ENCODE peak calls at places on chromosomes 16 and 17, in nine cellular contexts. One of them, this sample, is unnamed.
A peak's percentile ranks its signal among the peaks of the same experiment; 100 is the strongest.

GRCh38 chr17:72972263-72972951 is 120.1 kb downstream of the SLC39A11 start:
- DNase-seq in T-helper 1 cell: no peak
- DNase-seq in activated T-helper 9 cell treated with anti-CD3 and anti-CD28 coated beads, Interleukin-2, amount 50 U/mL, for 16 hours: no peak
- DNase-seq in RWPE1: no peak
- DNase-seq in fibroblast of the conjunctiva: no peak
- DNase-seq in midbrain: no peak
- DNase-seq in stimulated activated CD8-positive, alpha-beta memory T cell treated with anti-CD3 and anti-CD28 coated beads, Interleukin-7, amount 100 ng/mL, for 1 hour: no peak
- DNase-seq in SW480: no peak
- DNase-seq in HT-29: peak; percentile 59
- DNase-seq in this sample: no peak

GRCh38 chr17:35540589-35541404 is 3.3 kb upstream of the SLFN12L start:
- DNase-seq in T-helper 1 cell: no peak
- DNase-seq in activated T-helper 9 cell treated with anti-CD3 and anti-CD28 coated beads, Interleukin-2, amount 50 U/mL, for 16 hours: peak; percentile 19
- DNase-seq in RWPE1: peak; percentile 54
- DNase-seq in fibroblast of the conjunctiva: no peak
- DNase-seq in midbrain: no peak
- DNase-seq in stimulated activated CD8-positive, alpha-beta memory T cell treated with anti-CD3 and anti-CD28 coated beads, Interleukin-7, amount 100 ng/mL, for 1 hour: no peak
- DNase-seq in SW480: peak; percentile 78
- DNase-seq in HT-29: peak; percentile 38
- DNase-seq in this sample: no peak

GRCh38 chr16:9499921-9500593 is 408.6 kb downstream of the HAPSTR1 start:
- DNase-seq in T-helper 1 cell: no peak
- DNase-seq in activated T-helper 9 cell treated with anti-CD3 and anti-CD28 coated beads, Interleukin-2, amount 50 U/mL, for 16 hours: no peak
- DNase-seq in RWPE1: no peak
- DNase-seq in fibroblast of the conjunctiva: no peak
- DNase-seq in midbrain: no peak
- DNase-seq in stimulated activated CD8-positive, alpha-beta memory T cell treated with anti-CD3 and anti-CD28 coated beads, Interleukin-7, amount 100 ng/mL, for 1 hour: no peak
- DNase-seq in SW480: no peak
- DNase-seq in HT-29: no peak
- DNase-seq in this sample: no peak

GRCh38 chr17:9725575-9725974 is 65.8 kb downstream of the DHRS7C start:
- DNase-seq in T-helper 1 cell: no peak
- DNase-seq in activated T-helper 9 cell treated with anti-CD3 and anti-CD28 coated beads, Interleukin-2, amount 50 U/mL, for 16 hours: no peak
- DNase-seq in RWPE1: no peak
- DNase-seq in fibroblast of the conjunctiva: no peak
- DNase-seq in midbrain: peak; percentile 50
- DNase-seq in stimulated activated CD8-positive, alpha-beta memory T cell treated with anti-CD3 and anti-CD28 coated beads, Interleukin-7, amount 100 ng/mL, for 1 hour: no peak
- DNase-seq in SW480: no peak
- DNase-seq in HT-29: no peak
- DNase-seq in this sample: no peak

GRCh38 chr16:84833542-84834402 is 14.0 kb downstream of the CRISPLD2 start:
- DNase-seq in T-helper 1 cell: no peak
- DNase-seq in activated T-helper 9 cell treated with anti-CD3 and anti-CD28 coated beads, Interleukin-2, amount 50 U/mL, for 16 hours: no peak
- DNase-seq in RWPE1: no peak
- DNase-seq in fibroblast of the conjunctiva: no peak
- DNase-seq in midbrain: no peak
- DNase-seq in stimulated activated CD8-positive, alpha-beta memory T cell treated with anti-CD3 and anti-CD28 coated beads, Interleukin-7, amount 100 ng/mL, for 1 hour: no peak
- DNase-seq in SW480: no peak
- DNase-seq in HT-29: no peak
- DNase-seq in this sample: no peak

GRCh38 chr17:67385122-67385988 is 8.3 kb downstream of the PITPNC1 start:
- DNase-seq in T-helper 1 cell: no peak
- DNase-seq in activated T-helper 9 cell treated with anti-CD3 and anti-CD28 coated beads, Interleukin-2, amount 50 U/mL, for 16 hours: no peak
- DNase-seq in RWPE1: no peak
- DNase-seq in fibroblast of the conjunctiva: no peak
- DNase-seq in midbrain: no peak
- DNase-seq in stimulated activated CD8-positive, alpha-beta memory T cell treated with anti-CD3 and anti-CD28 coated beads, Interleukin-7, amount 100 ng/mL, for 1 hour: no peak
- DNase-seq in SW480: no peak
- DNase-seq in HT-29: no peak
- DNase-seq in this sample: no peak

GRCh38 chr17:66715745-66716156 is 119.2 kb upstream of the CACNG5 start:
- DNase-seq in T-helper 1 cell: no peak
- DNase-seq in activated T-helper 9 cell treated with anti-CD3 and anti-CD28 coated beads, Interleukin-2, amount 50 U/mL, for 16 hours: no peak
- DNase-seq in RWPE1: peak; percentile 74
- DNase-seq in fibroblast of the conjunctiva: peak; percentile 60
- DNase-seq in midbrain: peak; percentile 80
- DNase-seq in stimulated activated CD8-positive, alpha-beta memory T cell treated with anti-CD3 and anti-CD28 coated beads, Interleukin-7, amount 100 ng/mL, for 1 hour: no peak
- DNase-seq in SW480: peak; percentile 74
- DNase-seq in HT-29: peak; percentile 89
- DNase-seq in this sample: no peak

GRCh38 chr16:55175389-55175788 is 148.6 kb upstream of the IRX6 start:
- DNase-seq in T-helper 1 cell: no peak
- DNase-seq in activated T-helper 9 cell treated with anti-CD3 and anti-CD28 coated beads, Interleukin-2, amount 50 U/mL, for 16 hours: no peak
- DNase-seq in RWPE1: no peak
- DNase-seq in fibroblast of the conjunctiva: no peak
- DNase-seq in midbrain: no peak
- DNase-seq in stimulated activated CD8-positive, alpha-beta memory T cell treated with anti-CD3 and anti-CD28 coated beads, Interleukin-7, amount 100 ng/mL, for 1 hour: no peak
- DNase-seq in SW480: peak; percentile 5
- DNase-seq in HT-29: no peak
- DNase-seq in this sample: no peak

GRCh38 chr17:31532161-31532515 is 140.7 kb downstream of the RAB11FIP4 start:
- DNase-seq in T-helper 1 cell: no peak
- DNase-seq in activated T-helper 9 cell treated with anti-CD3 and anti-CD28 coated beads, Interleukin-2, amount 50 U/mL, for 16 hours: no peak
- DNase-seq in RWPE1: no peak
- DNase-seq in fibroblast of the conjunctiva: no peak
- DNase-seq in midbrain: no peak
- DNase-seq in stimulated activated CD8-positive, alpha-beta memory T cell treated with anti-CD3 and anti-CD28 coated beads, Interleukin-7, amount 100 ng/mL, for 1 hour: no peak
- DNase-seq in SW480: no peak
- DNase-seq in HT-29: no peak
- DNase-seq in this sample: no peak

GRCh38 chr16:82092711-82093110 is 57.7 kb downstream of the HSD17B2 start:
- DNase-seq in T-helper 1 cell: no peak
- DNase-seq in activated T-helper 9 cell treated with anti-CD3 and anti-CD28 coated beads, Interleukin-2, amount 50 U/mL, for 16 hours: no peak
- DNase-seq in RWPE1: no peak
- DNase-seq in fibroblast of the conjunctiva: no peak
- DNase-seq in midbrain: no peak
- DNase-seq in stimulated activated CD8-positive, alpha-beta memory T cell treated with anti-CD3 and anti-CD28 coated beads, Interleukin-7, amount 100 ng/mL, for 1 hour: no peak
- DNase-seq in SW480: no peak
- DNase-seq in HT-29: no peak
- DNase-seq in this sample: no peak

GRCh38 chr16:14186007-14186953 is 115.2 kb downstream of the MRTFB start:
- DNase-seq in T-helper 1 cell: no peak
- DNase-seq in activated T-helper 9 cell treated with anti-CD3 and anti-CD28 coated beads, Interleukin-2, amount 50 U/mL, for 16 hours: no peak
- DNase-seq in RWPE1: no peak
- DNase-seq in fibroblast of the conjunctiva: peak; percentile 69
- DNase-seq in midbrain: peak; percentile 36
- DNase-seq in stimulated activated CD8-positive, alpha-beta memory T cell treated with anti-CD3 and anti-CD28 coated beads, Interleukin-7, amount 100 ng/mL, for 1 hour: no peak
- DNase-seq in SW480: peak; percentile 4
- DNase-seq in HT-29: peak; percentile 19
- DNase-seq in this sample: no peak

GRCh38 chr16:48206594-48207242 is 37.4 kb upstream of the LONP2 start:
- DNase-seq in T-helper 1 cell: no peak
- DNase-seq in activated T-helper 9 cell treated with anti-CD3 and anti-CD28 coated beads, Interleukin-2, amount 50 U/mL, for 16 hours: no peak
- DNase-seq in RWPE1: peak; percentile 37
- DNase-seq in fibroblast of the conjunctiva: no peak
- DNase-seq in midbrain: no peak
- DNase-seq in stimulated activated CD8-positive, alpha-beta memory T cell treated with anti-CD3 and anti-CD28 coated beads, Interleukin-7, amount 100 ng/mL, for 1 hour: no peak
- DNase-seq in SW480: no peak
- DNase-seq in HT-29: no peak
- DNase-seq in this sample: no peak

GRCh38 chr16:58862334-58863024 is 128.4 kb upstream of the GOT2 start:
- DNase-seq in T-helper 1 cell: no peak
- DNase-seq in activated T-helper 9 cell treated with anti-CD3 and anti-CD28 coated beads, Interleukin-2, amount 50 U/mL, for 16 hours: no peak
- DNase-seq in RWPE1: no peak
- DNase-seq in fibroblast of the conjunctiva: no peak
- DNase-seq in midbrain: no peak
- DNase-seq in stimulated activated CD8-positive, alpha-beta memory T cell treated with anti-CD3 and anti-CD28 coated beads, Interleukin-7, amount 100 ng/mL, for 1 hour: no peak
- DNase-seq in SW480: no peak
- DNase-seq in HT-29: no peak
- DNase-seq in this sample: no peak

GRCh38 chr16:47026492-47026891 is 53.0 kb upstream of the DNAJA2 start:
- DNase-seq in T-helper 1 cell: no peak
- DNase-seq in activated T-helper 9 cell treated with anti-CD3 and anti-CD28 coated beads, Interleukin-2, amount 50 U/mL, for 16 hours: no peak
- DNase-seq in RWPE1: no peak
- DNase-seq in fibroblast of the conjunctiva: no peak
- DNase-seq in midbrain: no peak
- DNase-seq in stimulated activated CD8-positive, alpha-beta memory T cell treated with anti-CD3 and anti-CD28 coated beads, Interleukin-7, amount 100 ng/mL, for 1 hour: no peak
- DNase-seq in SW480: no peak
- DNase-seq in HT-29: no peak
- DNase-seq in this sample: no peak

GRCh38 chr16:27222499-27223225 is 19.3 kb downstream of the KDM8 start:
- DNase-seq in T-helper 1 cell: no peak
- DNase-seq in activated T-helper 9 cell treated with anti-CD3 and anti-CD28 coated beads, Interleukin-2, amount 50 U/mL, for 16 hours: no peak
- DNase-seq in RWPE1: no peak
- DNase-seq in fibroblast of the conjunctiva: no peak
- DNase-seq in midbrain: no peak
- DNase-seq in stimulated activated CD8-positive, alpha-beta memory T cell treated with anti-CD3 and anti-CD28 coated beads, Interleukin-7, amount 100 ng/mL, for 1 hour: no peak
- DNase-seq in SW480: no peak
- DNase-seq in HT-29: no peak
- DNase-seq in this sample: no peak

GRCh38 chr16:2799852-2800226 is 1.6 kb downstream of the PRSS41 start:
- DNase-seq in T-helper 1 cell: no peak
- DNase-seq in activated T-helper 9 cell treated with anti-CD3 and anti-CD28 coated beads, Interleukin-2, amount 50 U/mL, for 16 hours: no peak
- DNase-seq in RWPE1: no peak
- DNase-seq in fibroblast of the conjunctiva: no peak
- DNase-seq in midbrain: no peak
- DNase-seq in stimulated activated CD8-positive, alpha-beta memory T cell treated with anti-CD3 and anti-CD28 coated beads, Interleukin-7, amount 100 ng/mL, for 1 hour: no peak
- DNase-seq in SW480: no peak
- DNase-seq in HT-29: peak; percentile 36
- DNase-seq in this sample: no peak

GRCh38 chr17:46832945-46833839 is 14.7 kb upstream of the WNT3 start:
- DNase-seq in T-helper 1 cell: no peak
- DNase-seq in activated T-helper 9 cell treated with anti-CD3 and anti-CD28 coated beads, Interleukin-2, amount 50 U/mL, for 16 hours: no peak
- DNase-seq in RWPE1: no peak
- DNase-seq in fibroblast of the conjunctiva: peak; percentile 10
- DNase-seq in midbrain: peak; percentile 72
- DNase-seq in stimulated activated CD8-positive, alpha-beta memory T cell treated with anti-CD3 and anti-CD28 coated beads, Interleukin-7, amount 100 ng/mL, for 1 hour: no peak
- DNase-seq in SW480: no peak
- DNase-seq in HT-29: no peak
- DNase-seq in this sample: no peak

GRCh38 chr16:86044881-86045600 is 146.1 kb downstream of the IRF8 start:
- DNase-seq in T-helper 1 cell: no peak
- DNase-seq in activated T-helper 9 cell treated with anti-CD3 and anti-CD28 coated beads, Interleukin-2, amount 50 U/mL, for 16 hours: no peak
- DNase-seq in RWPE1: no peak
- DNase-seq in fibroblast of the conjunctiva: no peak
- DNase-seq in midbrain: no peak
- DNase-seq in stimulated activated CD8-positive, alpha-beta memory T cell treated with anti-CD3 and anti-CD28 coated beads, Interleukin-7, amount 100 ng/mL, for 1 hour: peak; percentile 9
- DNase-seq in SW480: peak; percentile 49
- DNase-seq in HT-29: peak; percentile 50
- DNase-seq in this sample: no peak

GRCh38 chr17:82332669-82333278 is 792 bp downstream of the SECTM1 start:
- DNase-seq in T-helper 1 cell: no peak
- DNase-seq in activated T-helper 9 cell treated with anti-CD3 and anti-CD28 coated beads, Interleukin-2, amount 50 U/mL, for 16 hours: no peak
- DNase-seq in RWPE1: peak; percentile 64
- DNase-seq in fibroblast of the conjunctiva: no peak
- DNase-seq in midbrain: peak; percentile 10
- DNase-seq in stimulated activated CD8-positive, alpha-beta memory T cell treated with anti-CD3 and anti-CD28 coated beads, Interleukin-7, amount 100 ng/mL, for 1 hour: no peak
- DNase-seq in SW480: peak; percentile 72
- DNase-seq in HT-29: peak; percentile 51
- DNase-seq in this sample: no peak

GRCh38 chr17:2198917-2199316 is 104.7 kb downstream of the SMG6 start:
- DNase-seq in T-helper 1 cell: no peak
- DNase-seq in activated T-helper 9 cell treated with anti-CD3 and anti-CD28 coated beads, Interleukin-2, amount 50 U/mL, for 16 hours: no peak
- DNase-seq in RWPE1: no peak
- DNase-seq in fibroblast of the conjunctiva: no peak
- DNase-seq in midbrain: no peak
- DNase-seq in stimulated activated CD8-positive, alpha-beta memory T cell treated with anti-CD3 and anti-CD28 coated beads, Interleukin-7, amount 100 ng/mL, for 1 hour: no peak
- DNase-seq in SW480: no peak
- DNase-seq in HT-29: no peak
- DNase-seq in this sample: no peak

GRCh38 chr17:79651751-79652150 is 40.9 kb upstream of the RBFOX3 start:
- DNase-seq in T-helper 1 cell: no peak
- DNase-seq in activated T-helper 9 cell treated with anti-CD3 and anti-CD28 coated beads, Interleukin-2, amount 50 U/mL, for 16 hours: no peak
- DNase-seq in RWPE1: no peak
- DNase-seq in fibroblast of the conjunctiva: no peak
- DNase-seq in midbrain: no peak
- DNase-seq in stimulated activated CD8-positive, alpha-beta memory T cell treated with anti-CD3 and anti-CD28 coated beads, Interleukin-7, amount 100 ng/mL, for 1 hour: no peak
- DNase-seq in SW480: no peak
- DNase-seq in HT-29: no peak
- DNase-seq in this sample: peak; percentile 25

GRCh38 chr16:79415983-79416641 is 184.4 kb downstream of the MAF start:
- DNase-seq in T-helper 1 cell: no peak
- DNase-seq in activated T-helper 9 cell treated with anti-CD3 and anti-CD28 coated beads, Interleukin-2, amount 50 U/mL, for 16 hours: no peak
- DNase-seq in RWPE1: no peak
- DNase-seq in fibroblast of the conjunctiva: no peak
- DNase-seq in midbrain: no peak
- DNase-seq in stimulated activated CD8-positive, alpha-beta memory T cell treated with anti-CD3 and anti-CD28 coated beads, Interleukin-7, amount 100 ng/mL, for 1 hour: no peak
- DNase-seq in SW480: no peak
- DNase-seq in HT-29: no peak
- DNase-seq in this sample: no peak

GRCh38 chr17:35052240-35052608 is 11.3 kb downstream of the RFFL start:
- DNase-seq in T-helper 1 cell: no peak
- DNase-seq in activated T-helper 9 cell treated with anti-CD3 and anti-CD28 coated beads, Interleukin-2, amount 50 U/mL, for 16 hours: no peak
- DNase-seq in RWPE1: no peak
- DNase-seq in fibroblast of the conjunctiva: no peak
- DNase-seq in midbrain: no peak
- DNase-seq in stimulated activated CD8-positive, alpha-beta memory T cell treated with anti-CD3 and anti-CD28 coated beads, Interleukin-7, amount 100 ng/mL, for 1 hour: no peak
- DNase-seq in SW480: no peak
- DNase-seq in HT-29: no peak
- DNase-seq in this sample: no peak

GRCh38 chr17:7323731-7324437 is 5.3 kb downstream of the NEURL4 start:
- DNase-seq in T-helper 1 cell: no peak
- DNase-seq in activated T-helper 9 cell treated with anti-CD3 and anti-CD28 coated beads, Interleukin-2, amount 50 U/mL, for 16 hours: peak; percentile 58
- DNase-seq in RWPE1: peak; percentile 36
- DNase-seq in fibroblast of the conjunctiva: no peak
- DNase-seq in midbrain: no peak
- DNase-seq in stimulated activated CD8-positive, alpha-beta memory T cell treated with anti-CD3 and anti-CD28 coated beads, Interleukin-7, amount 100 ng/mL, for 1 hour: peak; percentile 56
- DNase-seq in SW480: no peak
- DNase-seq in HT-29: peak; percentile 20
- DNase-seq in this sample: no peak

GRCh38 chr17:48445248-48445620 is 15.2 kb upstream of the SKAP1 start:
- DNase-seq in T-helper 1 cell: no peak
- DNase-seq in activated T-helper 9 cell treated with anti-CD3 and anti-CD28 coated beads, Interleukin-2, amount 50 U/mL, for 16 hours: no peak
- DNase-seq in RWPE1: no peak
- DNase-seq in fibroblast of the conjunctiva: no peak
- DNase-seq in midbrain: no peak
- DNase-seq in stimulated activated CD8-positive, alpha-beta memory T cell treated with anti-CD3 and anti-CD28 coated beads, Interleukin-7, amount 100 ng/mL, for 1 hour: no peak
- DNase-seq in SW480: no peak
- DNase-seq in HT-29: no peak
- DNase-seq in this sample: no peak

GRCh38 chr17:67139784-67140665 is 95.7 kb downstream of the CACNG1 start:
- DNase-seq in T-helper 1 cell: no peak
- DNase-seq in activated T-helper 9 cell treated with anti-CD3 and anti-CD28 coated beads, Interleukin-2, amount 50 U/mL, for 16 hours: no peak
- DNase-seq in RWPE1: peak; percentile 42
- DNase-seq in fibroblast of the conjunctiva: peak; percentile 22
- DNase-seq in midbrain: peak; percentile 3
- DNase-seq in stimulated activated CD8-positive, alpha-beta memory T cell treated with anti-CD3 and anti-CD28 coated beads, Interleukin-7, amount 100 ng/mL, for 1 hour: no peak
- DNase-seq in SW480: no peak
- DNase-seq in HT-29: no peak
- DNase-seq in this sample: no peak

GRCh38 chr17:14331982-14332298 is 31.1 kb downstream of the HS3ST3B1 start:
- DNase-seq in T-helper 1 cell: no peak
- DNase-seq in activated T-helper 9 cell treated with anti-CD3 and anti-CD28 coated beads, Interleukin-2, amount 50 U/mL, for 16 hours: no peak
- DNase-seq in RWPE1: no peak
- DNase-seq in fibroblast of the conjunctiva: no peak
- DNase-seq in midbrain: no peak
- DNase-seq in stimulated activated CD8-positive, alpha-beta memory T cell treated with anti-CD3 and anti-CD28 coated beads, Interleukin-7, amount 100 ng/mL, for 1 hour: no peak
- DNase-seq in SW480: no peak
- DNase-seq in HT-29: no peak
- DNase-seq in this sample: no peak

GRCh38 chr17:77846531-77847085 is 111.9 kb upstream of the TNRC6C start:
- DNase-seq in T-helper 1 cell: no peak
- DNase-seq in activated T-helper 9 cell treated with anti-CD3 and anti-CD28 coated beads, Interleukin-2, amount 50 U/mL, for 16 hours: peak; percentile 16
- DNase-seq in RWPE1: no peak
- DNase-seq in fibroblast of the conjunctiva: no peak
- DNase-seq in midbrain: no peak
- DNase-seq in stimulated activated CD8-positive, alpha-beta memory T cell treated with anti-CD3 and anti-CD28 coated beads, Interleukin-7, amount 100 ng/mL, for 1 hour: no peak
- DNase-seq in SW480: peak; percentile 67
- DNase-seq in HT-29: no peak
- DNase-seq in this sample: no peak

GRCh38 chr17:80882323-80882722 is 109.3 kb upstream of the CHMP6 start:
- DNase-seq in T-helper 1 cell: no peak
- DNase-seq in activated T-helper 9 cell treated with anti-CD3 and anti-CD28 coated beads, Interleukin-2, amount 50 U/mL, for 16 hours: no peak
- DNase-seq in RWPE1: no peak
- DNase-seq in fibroblast of the conjunctiva: no peak
- DNase-seq in midbrain: no peak
- DNase-seq in stimulated activated CD8-positive, alpha-beta memory T cell treated with anti-CD3 and anti-CD28 coated beads, Interleukin-7, amount 100 ng/mL, for 1 hour: no peak
- DNase-seq in SW480: no peak
- DNase-seq in HT-29: no peak
- DNase-seq in this sample: no peak

GRCh38 chr17:19447085-19447583 is 36.1 kb downstream of the RNF112 start:
- DNase-seq in T-helper 1 cell: peak; percentile 23
- DNase-seq in activated T-helper 9 cell treated with anti-CD3 and anti-CD28 coated beads, Interleukin-2, amount 50 U/mL, for 16 hours: peak; percentile 35
- DNase-seq in RWPE1: peak; percentile 60
- DNase-seq in fibroblast of the conjunctiva: peak; percentile 66
- DNase-seq in midbrain: peak; percentile 91
- DNase-seq in stimulated activated CD8-positive, alpha-beta memory T cell treated with anti-CD3 and anti-CD28 coated beads, Interleukin-7, amount 100 ng/mL, for 1 hour: peak; percentile 50
- DNase-seq in SW480: peak; percentile 67
- DNase-seq in HT-29: peak; percentile 72
- DNase-seq in this sample: peak; percentile 78

This sample was measured in type B pancreatic cell.